ENCODE peak calls at places on chromosomes 16 and 17, in nine cellular contexts. One of them, this sample, is unnamed. For H3K4me1, the result is how much of the 10 kb centered on the place peaks cover.

GRCh38 chr17:79668344-79669250 is 57.7 kb upstream of the RBFOX3 start:
- DNase-seq in uterus: no peak
- DNase-seq in psoas muscle: no peak
- DNase-seq in heart right ventricle: no peak
- DNase-seq in stomach: no peak
- DNase-seq in ovary: no peak
- DNase-seq in tibial nerve: no peak
- DNase-seq in endodermal cell: no peak
- DNase-seq in ascending aorta: no peak
- DNase-seq in this sample: peak

GRCh38 chr17:4898927-4899326 is 409 bp upstream of the C17orf107 start:
- DNase-seq in uterus: no peak
- DNase-seq in psoas muscle: no peak
- DNase-seq in heart right ventricle: no peak
- DNase-seq in stomach: no peak
- DNase-seq in ovary: peak
- DNase-seq in tibial nerve: no peak
- DNase-seq in endodermal cell: no peak
- DNase-seq in ascending aorta: no peak
- DNase-seq in this sample: no peak

GRCh38 chr17:6477831-6478383 is 33.7 kb downstream of the PIMREG start:
- DNase-seq in uterus: no peak
- DNase-seq in psoas muscle: no peak
- DNase-seq in heart right ventricle: no peak
- DNase-seq in stomach: no peak
- DNase-seq in ovary: no peak
- DNase-seq in tibial nerve: no peak
- DNase-seq in endodermal cell: no peak
- DNase-seq in ascending aorta: no peak
- DNase-seq in this sample: peak

GRCh38 chr16:16136588-16136987 is 86.7 kb downstream of the ABCC6 start:
- DNase-seq in uterus: no peak
- DNase-seq in psoas muscle: no peak
- DNase-seq in heart right ventricle: no peak
- DNase-seq in stomach: no peak
- DNase-seq in ovary: no peak
- DNase-seq in tibial nerve: no peak
- DNase-seq in endodermal cell: no peak
- DNase-seq in ascending aorta: no peak
- DNase-seq in this sample: no peak

GRCh38 chr16:13153696-13154095 is 252.3 kb downstream of the SHISA9 start:
- DNase-seq in uterus: no peak
- DNase-seq in psoas muscle: no peak
- DNase-seq in heart right ventricle: no peak
- DNase-seq in stomach: no peak
- DNase-seq in ovary: no peak
- DNase-seq in tibial nerve: no peak
- DNase-seq in endodermal cell: no peak
- DNase-seq in ascending aorta: no peak
- DNase-seq in this sample: no peak

GRCh38 chr17:6994666-6995246 is 1.1 kb upstream of the ALOX12 start:
- DNase-seq in uterus: no peak
- DNase-seq in psoas muscle: no peak
- DNase-seq in heart right ventricle: no peak
- DNase-seq in stomach: no peak
- DNase-seq in ovary: no peak
- DNase-seq in tibial nerve: no peak
- DNase-seq in endodermal cell: no peak
- DNase-seq in ascending aorta: no peak
- DNase-seq in this sample: no peak

GRCh38 chr17:79591695-79592094 is 19.2 kb downstream of the RBFOX3 start:
- DNase-seq in uterus: no peak
- DNase-seq in psoas muscle: no peak
- DNase-seq in heart right ventricle: no peak
- DNase-seq in stomach: no peak
- DNase-seq in ovary: no peak
- DNase-seq in tibial nerve: no peak
- DNase-seq in endodermal cell: no peak
- DNase-seq in ascending aorta: no peak
- DNase-seq in this sample: no peak

GRCh38 chr17:72219136-72219823 is 98.5 kb downstream of the SOX9 start:
- DNase-seq in uterus: no peak
- DNase-seq in psoas muscle: no peak
- DNase-seq in heart right ventricle: no peak
- DNase-seq in stomach: no peak
- DNase-seq in ovary: no peak
- DNase-seq in tibial nerve: no peak
- DNase-seq in endodermal cell: peak
- DNase-seq in ascending aorta: no peak
- DNase-seq in this sample: no peak

GRCh38 chr17:45021607-45022287 is 29.7 kb downstream of the DCAKD start:
- DNase-seq in uterus: peak
- DNase-seq in psoas muscle: peak
- DNase-seq in heart right ventricle: peak
- DNase-seq in stomach: peak
- DNase-seq in ovary: peak
- DNase-seq in tibial nerve: peak
- DNase-seq in endodermal cell: peak
- DNase-seq in ascending aorta: peak
- DNase-seq in this sample: peak

GRCh38 chr16:68299571-68300453 is 10.9 kb downstream of the SLC7A6OS start:
- DNase-seq in uterus: no peak
- DNase-seq in psoas muscle: no peak
- DNase-seq in heart right ventricle: no peak
- DNase-seq in stomach: no peak
- DNase-seq in ovary: no peak
- DNase-seq in tibial nerve: no peak
- DNase-seq in endodermal cell: no peak
- DNase-seq in ascending aorta: no peak
- DNase-seq in this sample: no peak

GRCh38 chr16:56633535-56633934 is 1.1 kb downstream of the MT1M start:
- DNase-seq in uterus: no peak
- DNase-seq in psoas muscle: no peak
- DNase-seq in heart right ventricle: no peak
- DNase-seq in stomach: no peak
- DNase-seq in ovary: no peak
- DNase-seq in tibial nerve: no peak
- DNase-seq in endodermal cell: no peak
- DNase-seq in ascending aorta: no peak
- DNase-seq in this sample: no peak

GRCh38 chr16:84308120-84308519 is 13.4 kb downstream of the WFDC1 start:
- DNase-seq in uterus: no peak
- DNase-seq in psoas muscle: peak
- DNase-seq in heart right ventricle: peak
- DNase-seq in stomach: peak
- DNase-seq in ovary: peak
- DNase-seq in tibial nerve: no peak
- DNase-seq in endodermal cell: peak
- DNase-seq in ascending aorta: no peak
- DNase-seq in this sample: no peak

GRCh38 chr16:67860589-67861398 is 12.1 kb upstream of the EDC4 start:
- DNase-seq in uterus: no peak
- DNase-seq in psoas muscle: no peak
- DNase-seq in heart right ventricle: no peak
- DNase-seq in stomach: no peak
- DNase-seq in ovary: no peak
- DNase-seq in tibial nerve: no peak
- DNase-seq in endodermal cell: no peak
- DNase-seq in ascending aorta: no peak
- DNase-seq in this sample: no peak

GRCh38 chr16:87347932-87348615 is 30.9 kb upstream of the C16orf95 start:
- DNase-seq in uterus: no peak
- DNase-seq in psoas muscle: no peak
- DNase-seq in heart right ventricle: no peak
- DNase-seq in stomach: no peak
- DNase-seq in ovary: no peak
- DNase-seq in tibial nerve: no peak
- DNase-seq in endodermal cell: no peak
- DNase-seq in ascending aorta: no peak
- DNase-seq in this sample: no peak
- TF ChIP-seq CTCF in uterus: no peak
- TF ChIP-seq CTCF in psoas muscle: no peak
- TF ChIP-seq CTCF in heart right ventricle: no peak
- TF ChIP-seq CTCF in stomach: no peak
- TF ChIP-seq CTCF in ovary: no peak
- TF ChIP-seq CTCF in tibial nerve: no peak
- TF ChIP-seq CTCF in endodermal cell: peak
- TF ChIP-seq CTCF in ascending aorta: no peak
- TF ChIP-seq CTCF in this sample: no peak

GRCh38 chr16:23371368-23371767 is 69.3 kb downstream of the SCNN1B start:
- DNase-seq in uterus: no peak
- DNase-seq in psoas muscle: no peak
- DNase-seq in heart right ventricle: no peak
- DNase-seq in stomach: no peak
- DNase-seq in ovary: no peak
- DNase-seq in tibial nerve: no peak
- DNase-seq in endodermal cell: no peak
- DNase-seq in ascending aorta: no peak
- DNase-seq in this sample: no peak
- H3K4me1 ChIP-seq in uterus: under half
- H3K4me1 ChIP-seq in psoas muscle: under half
- H3K4me1 ChIP-seq in heart right ventricle: under half
- H3K4me1 ChIP-seq in stomach: under half
- H3K4me1 ChIP-seq in ovary: under half
- H3K4me1 ChIP-seq in tibial nerve: under half
- H3K4me1 ChIP-seq in endodermal cell: under half
- H3K4me1 ChIP-seq in ascending aorta: under half
- H3K4me1 ChIP-seq in this sample: under half

DNA sequence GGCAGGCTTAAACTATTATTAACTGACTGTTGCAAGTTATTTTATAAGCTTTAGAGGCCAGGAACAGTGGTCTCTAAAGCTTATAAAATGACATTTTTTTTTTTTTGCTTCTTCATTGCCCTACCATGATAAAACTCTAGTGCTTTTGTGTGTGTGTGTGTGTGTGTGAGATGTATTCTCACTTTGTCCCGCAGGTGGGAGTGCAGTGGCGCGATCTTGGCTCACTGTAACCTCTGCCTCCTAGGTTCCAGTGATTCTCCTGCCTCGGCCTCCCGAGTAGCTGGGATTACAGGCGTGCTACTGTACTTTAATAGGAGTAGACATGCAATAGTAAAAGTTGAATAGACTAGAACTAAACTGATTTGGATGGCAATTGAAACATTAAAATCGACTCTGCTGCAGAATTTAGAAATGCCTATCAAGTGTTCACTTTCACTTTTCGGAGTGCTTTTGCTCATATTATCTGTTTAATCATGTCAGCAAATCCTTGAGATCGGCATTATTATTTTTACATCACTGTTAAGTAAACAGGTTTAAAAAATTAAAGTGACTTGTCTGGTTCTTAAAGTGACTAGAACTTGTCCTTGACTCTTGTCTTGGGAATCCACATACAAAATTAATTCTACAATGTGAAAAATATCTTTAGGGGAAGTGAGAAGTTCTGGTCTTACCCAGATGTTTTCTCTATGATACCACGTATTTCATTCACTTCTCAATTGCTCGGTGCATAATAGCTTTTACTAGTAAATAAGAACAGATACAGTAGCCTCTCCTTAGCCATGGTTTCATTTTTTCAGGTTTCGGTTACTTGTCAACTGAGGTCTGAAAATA is 8.4 kb upstream of the PCTP start:
- DNase-seq in uterus: no peak
- DNase-seq in psoas muscle: no peak
- DNase-seq in heart right ventricle: no peak
- DNase-seq in stomach: no peak
- DNase-seq in ovary: no peak
- DNase-seq in tibial nerve: no peak
- DNase-seq in endodermal cell: no peak
- DNase-seq in ascending aorta: no peak
- DNase-seq in this sample: no peak
- TF ChIP-seq CTCF in uterus: no peak
- TF ChIP-seq CTCF in psoas muscle: no peak
- TF ChIP-seq CTCF in heart right ventricle: no peak
- TF ChIP-seq CTCF in stomach: no peak
- TF ChIP-seq CTCF in ovary: no peak
- TF ChIP-seq CTCF in tibial nerve: no peak
- TF ChIP-seq CTCF in endodermal cell: peak
- TF ChIP-seq CTCF in ascending aorta: no peak
- TF ChIP-seq CTCF in this sample: no peak

DNA sequence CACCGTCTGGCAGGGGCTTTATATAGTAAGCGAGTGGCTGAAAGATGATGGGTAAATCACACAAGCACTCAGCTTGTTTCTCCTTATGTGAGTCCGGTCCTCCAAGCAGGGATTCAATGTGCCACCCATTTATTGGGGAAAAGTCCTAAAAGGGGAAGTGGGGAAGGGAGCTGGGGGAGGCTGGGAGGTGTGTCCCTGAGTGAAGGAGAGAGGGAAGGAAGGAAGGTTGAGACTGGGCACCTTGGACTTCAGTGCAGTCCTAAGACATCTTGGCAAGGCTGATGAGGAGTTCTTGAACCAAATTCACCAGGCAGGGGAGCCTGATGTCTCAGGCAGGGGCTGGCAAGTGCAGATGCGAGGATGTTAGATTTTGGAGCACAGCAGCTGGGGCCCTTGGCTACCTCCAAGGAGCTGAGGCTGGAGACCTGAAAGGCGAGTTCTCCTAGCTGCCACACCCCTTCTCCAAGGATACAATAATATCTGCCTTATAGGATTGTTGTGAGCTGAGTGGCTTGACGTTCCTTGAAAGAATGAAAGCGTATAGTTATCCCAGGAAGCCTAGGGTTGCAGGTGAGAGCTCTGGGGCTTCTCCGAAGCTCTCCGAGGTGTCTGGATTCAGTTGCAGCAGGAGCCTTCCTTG is 23.0 kb upstream of the CYLD start:
- DNase-seq in uterus: no peak
- DNase-seq in psoas muscle: no peak
- DNase-seq in heart right ventricle: no peak
- DNase-seq in stomach: peak
- DNase-seq in ovary: no peak
- DNase-seq in tibial nerve: no peak
- DNase-seq in endodermal cell: no peak
- DNase-seq in ascending aorta: no peak
- DNase-seq in this sample: no peak
- H3K4me1 ChIP-seq in uterus: under half
- H3K4me1 ChIP-seq in psoas muscle: under half
- H3K4me1 ChIP-seq in heart right ventricle: under half
- H3K4me1 ChIP-seq in stomach: under half
- H3K4me1 ChIP-seq in ovary: under half
- H3K4me1 ChIP-seq in tibial nerve: under half
- H3K4me1 ChIP-seq in endodermal cell: under half
- H3K4me1 ChIP-seq in ascending aorta: under half
- H3K4me1 ChIP-seq in this sample: under half

This sample was measured in left lung.